ENCODE peak calls at places on chromosomes 4 and X, in five cellular contexts. R is OCI-LY7, J is PC-3, Z is neural progenitor cell, Q is MM.1S. C is an unnamed sample.

GRCh38 chr4:56755901-56756300 is 65.6 kb downstream of the SPINK2 start:
- DNase-seq in J (peak; percentile 70), Q (no peak), R (no peak), Z (no peak), C (no peak)

GRCh38 chrX:76428243-76429130 is 977 bp downstream of the MAGEE1 start:
- DNase-seq in Q (no peak), J (no peak), R (no peak), Z (peak; percentile 10), C (peak; percentile 45)

GRCh38 chr4:53132117-53132889 is 233.6 kb downstream of the SCFD2 start:
- DNase-seq in Z (no peak), J (no peak), Q (no peak), R (no peak), C (no peak)

GRCh38 chrX:17242470-17242869 is 132.5 kb upstream of the NHS start:
- DNase-seq in Z (peak; percentile 62), Q (peak; percentile 31), R (peak; percentile 21), J (peak; percentile 78), C (peak; percentile 62)

GRCh38 chr4:42654606-42655005 is 2.3 kb downstream of the ATP8A1 start:
- DNase-seq in J (peak; percentile 90), R (no peak), Z (no peak), Q (no peak), C (no peak)

GRCh38 chrX:40570346-40571093 is 10.2 kb upstream of the ATP6AP2 start:
- DNase-seq in Q (no peak), Z (no peak), J (no peak), R (no peak), C (peak; percentile 4)

GRCh38 chr4:140020457-140021361 is 133.3 kb downstream of the MAML3 start:
- DNase-seq in R (no peak), J (peak; percentile 10), Z (no peak), Q (no peak), C (no peak)

GRCh38 chr4:172155838-172156345 is 342.7 kb downstream of the GALNTL6 start:
- DNase-seq in Z (no peak), J (no peak), R (no peak), Q (no peak), C (no peak)

GRCh38 chr4:78691971-78692814 is 84.0 kb upstream of the BMP2K start:
- DNase-seq in Q (no peak), R (peak; percentile 15), Z (no peak), J (no peak), C (no peak)

GRCh38 chr4:147547314-147548056 is 66.6 kb downstream of the EDNRA start:
- DNase-seq in R (no peak), Z (no peak), Q (no peak), J (peak; percentile 24), C (no peak)

GRCh38 chrX:38839944-38840343 is 38.7 kb downstream of the MID1IP1 start:
- DNase-seq in R (no peak), Q (no peak), Z (no peak), J (no peak), C (no peak)

GRCh38 chr4:3307486-3307885 is 14.7 kb downstream of the RGS12 start:
- DNase-seq in Z (no peak), R (no peak), Q (no peak), J (no peak), C (no peak)

GRCh38 chrX:71053217-71053621 is 14.9 kb downstream of the SNX12 start:
- DNase-seq in Q (peak; percentile 85), R (no peak), J (no peak), Z (peak; percentile 84), C (peak; percentile 92)

GRCh38 chrX:109987884-109988283 is 15.0 kb upstream of the TMEM164 start:
- DNase-seq in J (no peak), R (no peak), Z (no peak), Q (no peak), C (no peak)

GRCh38 chr4:186946682-186947294 is 223.1 kb upstream of the FAT1 start:
- DNase-seq in Z (peak; percentile 63), Q (no peak), J (peak; percentile 81), R (peak; percentile 16), C (peak; percentile 73)

GRCh38 chr4:783133-783541 is 42.8 kb downstream of the CPLX1 start:
- DNase-seq in Z (no peak), J (no peak), R (no peak), Q (no peak), C (no peak)

GRCh38 chr4:10003666-10004065 is 17.6 kb downstream of the SLC2A9 start:
- DNase-seq in R (no peak), Z (no peak), J (no peak), Q (no peak), C (no peak)

GRCh38 chr4:32488690-32489089 is 1768.5 kb downstream of the PCDH7 start:
- DNase-seq in J (peak; percentile 77), Q (no peak), R (no peak), Z (no peak), C (no peak)

GRCh38 chr4:81650871-81651270 is 179.2 kb upstream of the RASGEF1B start:
- DNase-seq in R (no peak), Q (no peak), J (no peak), Z (no peak), C (peak; percentile 36)

GRCh38 chr4:4392501-4393183 is 5.7 kb downstream of the NSG1 start:
- DNase-seq in R (no peak), Q (no peak), J (no peak), Z (no peak), C (no peak)

GRCh38 chrX:134186362-134187121 is 50.4 kb upstream of the CCDC160 start:
- DNase-seq in J (peak; percentile 60), R (no peak), Z (peak; percentile 16), Q (peak; percentile 87), C (no peak)

GRCh38 chrX:47283015-47283771 is 50.4 kb downstream of the USP11 start:
- DNase-seq in R (no peak), Q (no peak), Z (no peak), J (no peak), C (no peak)

GRCh38 chr4:3523628-3524221 is 8.5 kb downstream of the LRPAP1 start:
- DNase-seq in Z (no peak), J (no peak), Q (no peak), R (no peak), C (no peak)

GRCh38 chr4:88891636-88892035 is 165.3 kb downstream of the FAM13A start:
- DNase-seq in R (no peak), Z (no peak), J (no peak), Q (no peak), C (no peak)

GRCh38 chr4:81214518-81215218 is 354 bp downstream of the PRKG2 start:
- DNase-seq in R (no peak), Z (peak; percentile 74), Q (no peak), J (no peak), C (peak; percentile 78)

GRCh38 chr4:90126805-90127204 is 389 bp upstream of the CCSER1 start:
- DNase-seq in Q (no peak), J (peak; percentile 7), R (no peak), Z (no peak), C (peak; percentile 47)

DNA sequence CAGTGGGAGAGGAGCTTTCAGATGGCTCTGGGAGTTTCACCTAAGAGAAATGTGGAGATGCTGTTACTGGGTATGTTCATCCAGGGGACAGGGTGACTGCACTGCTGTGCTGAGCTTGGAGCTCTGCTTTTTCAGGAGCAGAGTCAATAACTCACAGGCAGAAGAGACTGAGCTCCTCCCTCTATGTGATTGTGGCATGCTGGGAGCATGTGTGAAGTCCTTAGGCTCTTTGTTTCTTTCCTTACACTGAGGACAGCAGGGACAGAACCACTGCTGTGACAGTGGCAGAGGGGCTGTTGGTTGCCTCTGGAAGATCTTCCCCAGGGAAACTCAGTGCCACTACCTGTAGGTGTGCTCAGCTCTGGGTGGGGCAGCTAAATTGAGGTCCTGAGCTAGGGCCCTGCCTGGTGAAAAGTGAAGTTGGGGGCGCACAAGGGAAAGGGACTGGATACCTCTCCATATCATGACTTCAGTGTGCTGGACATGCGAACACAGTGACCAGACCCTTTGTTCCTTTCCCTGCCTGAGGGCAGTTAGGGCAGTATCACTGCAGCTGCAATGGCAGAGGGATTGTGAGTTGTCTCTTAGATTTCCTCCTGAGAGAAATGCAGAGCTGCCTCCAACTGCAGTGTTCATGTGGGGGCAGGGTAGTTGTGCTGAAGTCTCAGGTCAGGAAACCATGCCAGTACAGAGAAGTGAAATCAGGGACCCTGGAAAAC is 156.7 kb downstream of the TENT5D start:
- DNase-seq in Q (no peak), J (peak; percentile 1), R (no peak), Z (peak; percentile 19), C (no peak)
- TF ChIP-seq EZH2phosphoT487 in Q (no peak), J (no peak), R (no peak), Z (no peak), C (no peak)

DNA sequence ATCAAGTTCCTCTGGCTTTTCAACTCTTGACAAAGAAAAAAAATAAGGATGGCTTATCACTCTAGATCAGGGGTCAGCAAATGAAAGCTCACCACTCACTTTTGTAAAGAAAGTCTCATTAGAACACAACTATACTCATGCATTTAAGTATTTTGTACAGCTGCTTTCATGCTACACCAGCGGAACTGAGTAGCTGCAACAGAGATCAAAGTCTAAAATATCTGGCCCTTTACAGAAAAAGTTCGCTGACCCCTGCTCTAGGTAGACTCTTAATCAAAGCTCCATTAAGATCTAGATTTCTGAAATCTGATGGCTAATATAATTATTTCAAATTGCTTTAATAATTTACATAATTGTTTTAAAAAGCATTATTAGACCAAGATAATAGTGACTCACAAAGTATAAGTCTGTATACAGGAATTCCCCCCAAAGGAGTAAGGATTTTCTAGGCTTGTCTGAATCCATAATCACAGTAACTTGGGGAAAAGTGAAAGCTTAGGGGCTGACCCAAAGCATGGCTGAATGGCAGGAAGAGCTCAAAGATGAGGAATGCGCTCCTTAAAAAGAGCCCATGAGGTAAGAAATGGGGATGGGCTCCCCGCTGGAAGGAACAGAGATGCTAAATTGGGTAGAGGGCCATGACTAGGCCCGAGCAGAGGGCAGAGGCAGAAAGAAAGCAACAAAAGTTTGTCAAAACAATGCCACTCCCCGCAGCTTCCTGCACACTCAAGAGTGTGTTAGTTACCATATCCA is 140.3 kb downstream of the SH3KBP1 start:
- DNase-seq in J (no peak), Z (peak; percentile 18), R (no peak), Q (no peak), C (peak; percentile 26)
- H3K79me2 ChIP-seq in J (no peaks in the 10 kb centered on the region), Z (no peaks in the 10 kb centered on the region), R (peaks cover 50% of the 10 kb centered on the region), Q (peaks cover 25% of the 10 kb centered on the region), C (no peaks in the 10 kb centered on the region)

GRCh38 chr4:68434277-68434676 is 13.0 kb upstream of the TMPRSS11E start:
- DNase-seq in R (no peak), Z (no peak), Q (no peak), J (no peak), C (no peak)

GRCh38 chr4:68430337-68430736 is 16.9 kb upstream of the TMPRSS11E start:
- DNase-seq in Z (no peak), Q (no peak), J (no peak), R (no peak), C (no peak)

GRCh38 chr4:68432320-68432719 is 14.9 kb upstream of the TMPRSS11E start:
- DNase-seq in Q (no peak), J (no peak), Z (no peak), R (no peak), C (no peak)

GRCh38 chr4:68434836-68435235 is 12.4 kb upstream of the TMPRSS11E start:
- DNase-seq in J (no peak), Z (no peak), Q (no peak), R (no peak), C (no peak)

DNA sequence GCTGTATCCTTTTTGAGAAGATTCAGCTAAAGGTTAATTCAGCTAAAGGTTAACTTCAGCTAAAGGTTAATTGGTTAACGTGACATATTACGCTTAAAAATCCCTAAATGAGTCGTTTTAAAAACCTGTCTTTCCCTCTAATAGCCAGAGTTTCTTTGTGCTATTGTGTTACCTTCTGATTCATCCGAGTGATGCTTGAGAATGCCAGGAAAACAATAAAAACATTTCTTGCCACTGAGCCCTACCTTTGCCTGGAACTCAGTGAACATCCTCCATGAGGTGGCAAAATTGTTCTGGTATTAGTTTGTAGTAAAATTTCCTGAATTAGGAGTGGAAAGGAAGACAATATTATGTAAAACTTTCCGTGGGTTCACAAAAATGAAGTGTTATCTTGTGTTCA is 13.7 kb upstream of the TMPRSS11E start:
- DNase-seq in Z (no peak), Q (no peak), R (no peak), J (peak; percentile 29), C (no peak)
- TF ChIP-seq EZH2phosphoT487 in Z (no peak), Q (no peak), R (no peak), J (no peak), C (no peak)

GRCh38 chr4:153224474-153224873 is 20.2 kb downstream of the TRIM2 start:
- DNase-seq in J (no peak), Z (no peak), R (no peak), Q (no peak), C (no peak)
- H3K79me2 ChIP-seq in J (peaks cover 43% of the 10 kb centered on the region), Z (no peaks in the 10 kb centered on the region), R (no peaks in the 10 kb centered on the region), Q (no peaks in the 10 kb centered on the region), C (peaks cover 53% of the 10 kb centered on the region)

C was measured in GM23338.